ENCODE peak calls at places on chromosomes 4 and X, in seven cellular contexts. One of them, this sample, is unnamed.
A peak's percentile ranks its signal among the peaks of the same experiment; 100 is the strongest.

GRCh38 chrX:57821703-57822375 is 88.4 kb downstream of the ZXDA start:
- DNase-seq in pancreas: peak; percentile 7
- DNase-seq in naive thymus-derived CD4-positive, alpha-beta T cell: peak; percentile 59
- DNase-seq in GM23338: peak; percentile 74
- DNase-seq in right lobe of liver: no peak
- DNase-seq in tibial artery: no peak
- DNase-seq in dorsolateral prefrontal cortex: peak; percentile 12
- DNase-seq in this sample: no peak

GRCh38 chr4:48017108-48017527 is 546 bp downstream of the NIPAL1 start:
- DNase-seq in dorsolateral prefrontal cortex: no peak
- DNase-seq in right lobe of liver: peak; percentile 73
- DNase-seq in tibial artery: peak; percentile 65
- DNase-seq in pancreas: peak; percentile 54
- DNase-seq in naive thymus-derived CD4-positive, alpha-beta T cell: no peak
- DNase-seq in GM23338: peak; percentile 73
- DNase-seq in this sample: no peak

GRCh38 chr4:77818667-77819408 is at the start of gene CNOT6L:
- DNase-seq in dorsolateral prefrontal cortex: peak; percentile 73
- DNase-seq in tibial artery: peak; percentile 87
- DNase-seq in right lobe of liver: peak; percentile 82
- DNase-seq in naive thymus-derived CD4-positive, alpha-beta T cell: peak; percentile 94
- DNase-seq in GM23338: peak; percentile 75
- DNase-seq in pancreas: peak; percentile 70
- DNase-seq in this sample: peak; percentile 78

GRCh38 chr4:188109157-188109755 is at the start of gene TRIML2:
- DNase-seq in GM23338: peak; percentile 48
- DNase-seq in right lobe of liver: no peak
- DNase-seq in pancreas: no peak
- DNase-seq in tibial artery: no peak
- DNase-seq in naive thymus-derived CD4-positive, alpha-beta T cell: no peak
- DNase-seq in dorsolateral prefrontal cortex: no peak
- DNase-seq in this sample: no peak

GRCh38 chr4:22217480-22217879 is 268.9 kb upstream of the KCNIP4 start:
- DNase-seq in naive thymus-derived CD4-positive, alpha-beta T cell: no peak
- DNase-seq in dorsolateral prefrontal cortex: no peak
- DNase-seq in GM23338: no peak
- DNase-seq in right lobe of liver: no peak
- DNase-seq in pancreas: no peak
- DNase-seq in tibial artery: no peak
- DNase-seq in this sample: no peak

GRCh38 chrX:142149919-142150318 is 55.2 kb downstream of the MAGEC2 start:
- DNase-seq in right lobe of liver: no peak
- DNase-seq in naive thymus-derived CD4-positive, alpha-beta T cell: no peak
- DNase-seq in pancreas: no peak
- DNase-seq in GM23338: no peak
- DNase-seq in tibial artery: no peak
- DNase-seq in dorsolateral prefrontal cortex: no peak
- DNase-seq in this sample: no peak

GRCh38 chr4:60992037-60992436 is 208.1 kb upstream of the ADGRL3 start:
- DNase-seq in tibial artery: no peak
- DNase-seq in dorsolateral prefrontal cortex: peak; percentile 79
- DNase-seq in GM23338: no peak
- DNase-seq in naive thymus-derived CD4-positive, alpha-beta T cell: no peak
- DNase-seq in pancreas: no peak
- DNase-seq in right lobe of liver: no peak
- DNase-seq in this sample: no peak

GRCh38 chrX:151983186-151983585 is 8.7 kb upstream of the GABRE start:
- DNase-seq in pancreas: no peak
- DNase-seq in GM23338: no peak
- DNase-seq in right lobe of liver: no peak
- DNase-seq in tibial artery: no peak
- DNase-seq in dorsolateral prefrontal cortex: no peak
- DNase-seq in naive thymus-derived CD4-positive, alpha-beta T cell: no peak
- DNase-seq in this sample: no peak

GRCh38 chrX:85243761-85244410 is at the start of the genes SATL1 and ZNF711:
- DNase-seq in pancreas: peak; percentile 43
- DNase-seq in dorsolateral prefrontal cortex: peak; percentile 60
- DNase-seq in naive thymus-derived CD4-positive, alpha-beta T cell: peak; percentile 37
- DNase-seq in GM23338: peak; percentile 84
- DNase-seq in right lobe of liver: peak; percentile 22
- DNase-seq in tibial artery: peak; percentile 61
- DNase-seq in this sample: peak; percentile 38

GRCh38 chrX:102659790-102660757 is 8.8 kb downstream of the GPRASP1 start:
- DNase-seq in naive thymus-derived CD4-positive, alpha-beta T cell: peak; percentile 82
- DNase-seq in right lobe of liver: peak; percentile 86
- DNase-seq in pancreas: peak; percentile 79
- DNase-seq in tibial artery: peak; percentile 91
- DNase-seq in GM23338: peak; percentile 75
- DNase-seq in dorsolateral prefrontal cortex: peak; percentile 90
- DNase-seq in this sample: peak; percentile 73

GRCh38 chrX:103607385-103608304 is at the start of gene TCEAL3:
- DNase-seq in tibial artery: peak; percentile 80
- DNase-seq in naive thymus-derived CD4-positive, alpha-beta T cell: peak; percentile 25
- DNase-seq in GM23338: peak; percentile 62
- DNase-seq in right lobe of liver: peak; percentile 50
- DNase-seq in pancreas: peak; percentile 36
- DNase-seq in dorsolateral prefrontal cortex: peak; percentile 66
- DNase-seq in this sample: peak; percentile 23

GRCh38 chrX:349702-350101 is 31.1 kb upstream of the GTPBP6 start:
- DNase-seq in right lobe of liver: no peak
- DNase-seq in dorsolateral prefrontal cortex: no peak
- DNase-seq in pancreas: no peak
- DNase-seq in tibial artery: no peak
- DNase-seq in GM23338: no peak
- DNase-seq in naive thymus-derived CD4-positive, alpha-beta T cell: no peak
- DNase-seq in this sample: no peak

GRCh38 chr4:37873383-37873782 is 17.5 kb upstream of the TBC1D1 start:
- DNase-seq in pancreas: no peak
- DNase-seq in right lobe of liver: no peak
- DNase-seq in tibial artery: no peak
- DNase-seq in naive thymus-derived CD4-positive, alpha-beta T cell: no peak
- DNase-seq in GM23338: no peak
- DNase-seq in dorsolateral prefrontal cortex: no peak
- DNase-seq in this sample: no peak

GRCh38 chrX:72467171-72467570 is 105.5 kb downstream of the HDAC8 start:
- DNase-seq in GM23338: no peak
- DNase-seq in right lobe of liver: no peak
- DNase-seq in dorsolateral prefrontal cortex: no peak
- DNase-seq in naive thymus-derived CD4-positive, alpha-beta T cell: no peak
- DNase-seq in pancreas: no peak
- DNase-seq in tibial artery: no peak
- DNase-seq in this sample: no peak

GRCh38 chrX:153539979-153540358 is 22.5 kb downstream of the ATP2B3 start:
- DNase-seq in pancreas: no peak
- DNase-seq in GM23338: no peak
- DNase-seq in tibial artery: no peak
- DNase-seq in naive thymus-derived CD4-positive, alpha-beta T cell: no peak
- DNase-seq in dorsolateral prefrontal cortex: no peak
- DNase-seq in right lobe of liver: no peak
- DNase-seq in this sample: no peak

GRCh38 chr4:153922148-153922547 is 133.3 kb upstream of the SFRP2 start:
- DNase-seq in pancreas: no peak
- DNase-seq in GM23338: no peak
- DNase-seq in right lobe of liver: no peak
- DNase-seq in naive thymus-derived CD4-positive, alpha-beta T cell: no peak
- DNase-seq in dorsolateral prefrontal cortex: no peak
- DNase-seq in tibial artery: no peak
- DNase-seq in this sample: no peak

GRCh38 chr4:128220286-128221235 is 67.1 kb downstream of the PGRMC2 start:
- DNase-seq in pancreas: no peak
- DNase-seq in right lobe of liver: no peak
- DNase-seq in tibial artery: no peak
- DNase-seq in dorsolateral prefrontal cortex: no peak
- DNase-seq in naive thymus-derived CD4-positive, alpha-beta T cell: peak; percentile 15
- DNase-seq in GM23338: peak; percentile 41
- DNase-seq in this sample: no peak

GRCh38 chrX:31225819-31226218 is 154.0 kb upstream of the FTHL17 start:
- DNase-seq in GM23338: no peak
- DNase-seq in right lobe of liver: no peak
- DNase-seq in dorsolateral prefrontal cortex: no peak
- DNase-seq in naive thymus-derived CD4-positive, alpha-beta T cell: no peak
- DNase-seq in tibial artery: no peak
- DNase-seq in pancreas: no peak
- DNase-seq in this sample: no peak
- H3K27ac ChIP-seq in GM23338: no peak overlapping the region
- H3K27ac ChIP-seq in right lobe of liver: no peak overlapping the region
- H3K27ac ChIP-seq in dorsolateral prefrontal cortex: no peak overlapping the region
- H3K27ac ChIP-seq in naive thymus-derived CD4-positive, alpha-beta T cell: no peak overlapping the region
- H3K27ac ChIP-seq in tibial artery: no peak overlapping the region
- H3K27ac ChIP-seq in pancreas: no peak overlapping the region
- H3K27ac ChIP-seq in this sample: no peak overlapping the region

DNA sequence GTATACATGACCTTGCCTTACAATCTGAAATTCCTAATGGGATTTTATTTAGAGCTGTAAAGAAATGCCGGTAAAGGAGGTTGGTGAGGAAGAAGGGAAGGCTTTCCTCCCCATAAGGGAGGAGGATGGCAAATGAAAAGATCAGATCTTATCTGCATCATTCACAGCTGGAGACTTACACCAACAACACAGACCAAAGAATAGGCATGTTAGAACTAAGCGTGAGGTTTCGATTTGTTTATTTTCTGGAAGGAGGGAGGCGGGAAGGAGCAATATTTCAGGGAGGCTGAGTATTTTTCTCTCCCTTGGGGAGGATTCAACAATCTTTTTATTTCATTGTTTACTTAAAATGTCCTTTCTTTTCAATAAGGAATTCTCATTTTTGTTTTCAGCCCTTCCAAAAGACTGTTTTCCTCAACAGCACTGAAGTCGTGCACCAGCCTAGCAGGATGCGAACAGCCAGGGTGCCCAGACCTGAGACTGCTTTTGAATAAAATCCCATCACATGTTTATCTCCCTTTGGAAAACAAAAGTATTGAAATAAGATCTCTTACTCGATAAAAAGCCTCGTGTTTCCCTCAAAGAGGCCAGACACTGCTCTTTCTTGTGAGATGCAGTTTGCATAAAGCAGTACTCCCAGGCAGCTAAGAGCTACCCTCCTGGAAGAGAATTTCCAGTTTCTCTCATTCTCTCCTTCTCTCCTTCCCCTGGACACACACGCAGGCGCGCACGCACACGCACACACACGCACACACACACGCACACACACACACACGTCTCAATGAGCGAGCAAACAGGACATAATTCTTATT is 236.1 kb downstream of the MGST2 start:
- DNase-seq in pancreas: no peak
- DNase-seq in tibial artery: no peak
- DNase-seq in dorsolateral prefrontal cortex: no peak
- DNase-seq in naive thymus-derived CD4-positive, alpha-beta T cell: no peak
- DNase-seq in right lobe of liver: no peak
- DNase-seq in GM23338: no peak
- DNase-seq in this sample: no peak
- H3K27ac ChIP-seq in pancreas: peak overlapping the region; percentile 47
- H3K27ac ChIP-seq in tibial artery: peak overlapping the region; percentile 38
- H3K27ac ChIP-seq in dorsolateral prefrontal cortex: peak overlapping the region; percentile 78
- H3K27ac ChIP-seq in naive thymus-derived CD4-positive, alpha-beta T cell: no peak overlapping the region
- H3K27ac ChIP-seq in right lobe of liver: no peak overlapping the region
- H3K27ac ChIP-seq in GM23338: no peak overlapping the region
- H3K27ac ChIP-seq in this sample: peak overlapping the region; percentile 16

GRCh38 chr4:152674359-152674758 is 5.4 kb downstream of the TMEM154 start:
- DNase-seq in right lobe of liver: no peak
- DNase-seq in naive thymus-derived CD4-positive, alpha-beta T cell: no peak
- DNase-seq in pancreas: no peak
- DNase-seq in GM23338: no peak
- DNase-seq in dorsolateral prefrontal cortex: no peak
- DNase-seq in tibial artery: no peak
- DNase-seq in this sample: no peak
- H3K27ac ChIP-seq in right lobe of liver: no peak overlapping the region
- H3K27ac ChIP-seq in naive thymus-derived CD4-positive, alpha-beta T cell: no peak overlapping the region
- H3K27ac ChIP-seq in pancreas: no peak overlapping the region
- H3K27ac ChIP-seq in GM23338: no peak overlapping the region
- H3K27ac ChIP-seq in dorsolateral prefrontal cortex: no peak overlapping the region
- H3K27ac ChIP-seq in tibial artery: no peak overlapping the region
- H3K27ac ChIP-seq in this sample: no peak overlapping the region

DNA sequence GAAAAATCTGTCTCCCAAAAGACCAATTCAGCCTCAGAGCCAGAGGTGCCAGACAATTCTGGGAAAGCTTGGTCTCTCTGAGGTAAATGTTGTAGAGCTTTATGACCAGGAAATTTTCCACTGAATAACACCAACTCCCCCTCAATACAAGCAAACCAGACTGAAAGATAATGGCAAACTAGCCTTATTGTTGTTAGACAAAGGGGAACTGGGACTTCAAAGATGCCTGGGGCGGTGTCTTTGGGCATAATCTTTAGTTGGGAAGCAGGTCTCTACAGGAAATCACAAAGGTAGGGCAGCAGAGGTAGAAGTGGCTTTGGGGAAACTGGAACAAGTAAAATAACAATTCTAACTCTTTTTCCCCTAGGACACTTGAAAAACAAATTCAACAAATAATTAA is 12.0 kb downstream of the COL4A6 start:
- DNase-seq in right lobe of liver: no peak
- DNase-seq in dorsolateral prefrontal cortex: no peak
- DNase-seq in GM23338: peak; percentile 35
- DNase-seq in pancreas: no peak
- DNase-seq in naive thymus-derived CD4-positive, alpha-beta T cell: no peak
- DNase-seq in tibial artery: no peak
- DNase-seq in this sample: no peak
- H3K27ac ChIP-seq in right lobe of liver: no peak overlapping the region
- H3K27ac ChIP-seq in dorsolateral prefrontal cortex: no peak overlapping the region
- H3K27ac ChIP-seq in GM23338: no peak overlapping the region
- H3K27ac ChIP-seq in pancreas: no peak overlapping the region
- H3K27ac ChIP-seq in naive thymus-derived CD4-positive, alpha-beta T cell: no peak overlapping the region
- H3K27ac ChIP-seq in tibial artery: peak overlapping the region; percentile 56
- H3K27ac ChIP-seq in this sample: no peak overlapping the region

DNA sequence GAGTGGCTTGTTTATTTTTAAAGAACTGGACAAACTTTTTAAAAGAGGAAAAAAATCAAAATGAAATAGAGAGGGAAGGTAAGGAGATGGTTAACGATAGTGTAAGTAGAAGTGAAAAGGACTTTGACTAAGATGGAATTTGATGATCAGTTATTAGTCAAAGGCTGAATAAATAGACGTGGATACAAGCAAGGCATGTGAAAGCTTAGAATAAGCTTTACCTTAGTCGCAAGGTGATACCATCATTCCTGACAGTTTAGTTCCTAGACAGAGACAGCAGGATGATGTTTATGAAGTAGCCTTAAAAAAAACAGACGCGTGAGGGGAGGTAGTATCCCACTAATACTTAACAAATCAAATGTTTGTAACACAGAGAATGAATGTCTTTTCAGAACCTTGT is 97.3 kb downstream of the PALLD start:
- DNase-seq in right lobe of liver: no peak
- DNase-seq in dorsolateral prefrontal cortex: no peak
- DNase-seq in naive thymus-derived CD4-positive, alpha-beta T cell: no peak
- DNase-seq in tibial artery: no peak
- DNase-seq in GM23338: no peak
- DNase-seq in pancreas: no peak
- DNase-seq in this sample: no peak
- H3K27ac ChIP-seq in right lobe of liver: no peak overlapping the region
- H3K27ac ChIP-seq in dorsolateral prefrontal cortex: no peak overlapping the region
- H3K27ac ChIP-seq in naive thymus-derived CD4-positive, alpha-beta T cell: no peak overlapping the region
- H3K27ac ChIP-seq in tibial artery: no peak overlapping the region
- H3K27ac ChIP-seq in GM23338: no peak overlapping the region
- H3K27ac ChIP-seq in pancreas: no peak overlapping the region
- H3K27ac ChIP-seq in this sample: no peak overlapping the region

GRCh38 chrX:18377802-18378201 is 23.3 kb upstream of the SCML2 start:
- DNase-seq in pancreas: no peak
- DNase-seq in GM23338: peak; percentile 72
- DNase-seq in naive thymus-derived CD4-positive, alpha-beta T cell: peak; percentile 39
- DNase-seq in dorsolateral prefrontal cortex: no peak
- DNase-seq in right lobe of liver: no peak
- DNase-seq in tibial artery: no peak
- DNase-seq in this sample: no peak
- H3K27ac ChIP-seq in pancreas: no peak overlapping the region
- H3K27ac ChIP-seq in GM23338: no peak overlapping the region
- H3K27ac ChIP-seq in naive thymus-derived CD4-positive, alpha-beta T cell: no peak overlapping the region
- H3K27ac ChIP-seq in dorsolateral prefrontal cortex: no peak overlapping the region
- H3K27ac ChIP-seq in right lobe of liver: no peak overlapping the region
- H3K27ac ChIP-seq in tibial artery: no peak overlapping the region
- H3K27ac ChIP-seq in this sample: no peak overlapping the region

GRCh38 chrX:68834371-68835103 is 5.7 kb downstream of the EFNB1 start:
- DNase-seq in naive thymus-derived CD4-positive, alpha-beta T cell: no peak
- DNase-seq in right lobe of liver: peak; percentile 52
- DNase-seq in GM23338: no peak
- DNase-seq in tibial artery: no peak
- DNase-seq in dorsolateral prefrontal cortex: no peak
- DNase-seq in pancreas: no peak
- DNase-seq in this sample: no peak
- H3K27ac ChIP-seq in naive thymus-derived CD4-positive, alpha-beta T cell: no peak overlapping the region
- H3K27ac ChIP-seq in right lobe of liver: no peak overlapping the region
- H3K27ac ChIP-seq in GM23338: no peak overlapping the region
- H3K27ac ChIP-seq in tibial artery: no peak overlapping the region
- H3K27ac ChIP-seq in dorsolateral prefrontal cortex: no peak overlapping the region
- H3K27ac ChIP-seq in pancreas: no peak overlapping the region
- H3K27ac ChIP-seq in this sample: no peak overlapping the region